ENCODE peak calls at places on chromosome X, in four cellular contexts. One of them, this sample, is unnamed.

GRCh38 chrX:18549643-18550042 is 122.3 kb downstream of the RS1 start:
- DNase-seq in HepG2: no peak
- DNase-seq in SK-N-SH: no peak
- DNase-seq in GM12878: no peak
- DNase-seq in this sample: no peak

GRCh38 chrX:68995386-68995779 is 166.6 kb downstream of the EFNB1 start:
- DNase-seq in HepG2: no peak
- DNase-seq in SK-N-SH: no peak
- DNase-seq in GM12878: no peak
- DNase-seq in this sample: no peak

GRCh38 chrX:17584248-17584681 is 153.0 kb upstream of the SCML1 start:
- DNase-seq in HepG2: no peak
- DNase-seq in SK-N-SH: no peak
- DNase-seq in GM12878: no peak
- DNase-seq in this sample: peak; percentile 21

GRCh38 chrX:153019166-153019565 is 25.2 kb upstream of the PNMA5 start:
- DNase-seq in HepG2: no peak
- DNase-seq in SK-N-SH: no peak
- DNase-seq in GM12878: no peak
- DNase-seq in this sample: no peak

GRCh38 chrX:40867352-40867751 is 132.0 kb upstream of the MED14 start:
- DNase-seq in HepG2: peak; percentile 57
- DNase-seq in SK-N-SH: no peak
- DNase-seq in GM12878: no peak
- DNase-seq in this sample: peak; percentile 25

GRCh38 chrX:52216541-52216940 is 31.9 kb downstream of the MAGED4 start:
- DNase-seq in HepG2: no peak
- DNase-seq in SK-N-SH: no peak
- DNase-seq in GM12878: no peak
- DNase-seq in this sample: no peak

GRCh38 chrX:123967497-123967896 is 6.0 kb downstream of the STAG2 start:
- DNase-seq in HepG2: no peak
- DNase-seq in SK-N-SH: no peak
- DNase-seq in GM12878: no peak
- DNase-seq in this sample: no peak

GRCh38 chrX:140123446-140123845 is 158.1 kb upstream of the CXorf66 start:
- DNase-seq in HepG2: no peak
- DNase-seq in SK-N-SH: no peak
- DNase-seq in GM12878: no peak
- DNase-seq in this sample: no peak

GRCh38 chrX:53184836-53185235 is 40.2 kb downstream of the KDM5C start:
- DNase-seq in HepG2: no peak
- DNase-seq in SK-N-SH: no peak
- DNase-seq in GM12878: no peak
- DNase-seq in this sample: no peak

GRCh38 chrX:17160971-17161370 is 214.0 kb upstream of the NHS start:
- DNase-seq in HepG2: no peak
- DNase-seq in SK-N-SH: peak; percentile 5
- DNase-seq in GM12878: no peak
- DNase-seq in this sample: peak; percentile 19

GRCh38 chrX:107562482-107562881 is 65.8 kb upstream of the PRPS1 start:
- DNase-seq in HepG2: no peak
- DNase-seq in SK-N-SH: no peak
- DNase-seq in GM12878: no peak
- DNase-seq in this sample: no peak

GRCh38 chrX:13828392-13828791 is 11.5 kb upstream of the GPM6B start:
- DNase-seq in HepG2: no peak
- DNase-seq in SK-N-SH: no peak
- DNase-seq in GM12878: no peak
- DNase-seq in this sample: no peak

GRCh38 chrX:30971761-30972603 is 82.9 kb upstream of the TAB3 start:
- DNase-seq in HepG2: peak; percentile 53
- DNase-seq in SK-N-SH: peak; percentile 60
- DNase-seq in GM12878: no peak
- DNase-seq in this sample: peak; percentile 22

GRCh38 chrX:130028196-130028595 is 45.8 kb downstream of the BCORL1 start:
- DNase-seq in HepG2: no peak
- DNase-seq in SK-N-SH: peak; percentile 49
- DNase-seq in GM12878: no peak
- DNase-seq in this sample: peak; percentile 28

GRCh38 chrX:115958687-115959359 is 211.7 kb upstream of the AGTR2 start:
- DNase-seq in HepG2: no peak
- DNase-seq in SK-N-SH: peak; percentile 37
- DNase-seq in GM12878: no peak
- DNase-seq in this sample: no peak

GRCh38 chrX:141341341-141341740 is 99.0 kb upstream of the SPANXC start:
- DNase-seq in HepG2: no peak
- DNase-seq in SK-N-SH: no peak
- DNase-seq in GM12878: no peak
- DNase-seq in this sample: peak; percentile 13

GRCh38 chrX:18931972-18932371 is 51.9 kb downstream of the PHKA2 start:
- DNase-seq in HepG2: peak; percentile 2
- DNase-seq in SK-N-SH: peak; percentile 64
- DNase-seq in GM12878: no peak
- DNase-seq in this sample: peak; percentile 16

GRCh38 chrX:65695849-65696248 is 28.4 kb downstream of the MSN start:
- DNase-seq in HepG2: no peak
- DNase-seq in SK-N-SH: no peak
- DNase-seq in GM12878: no peak
- DNase-seq in this sample: no peak

GRCh38 chrX:65696613-65697012 is 29.2 kb downstream of the MSN start:
- DNase-seq in HepG2: no peak
- DNase-seq in SK-N-SH: no peak
- DNase-seq in GM12878: no peak
- DNase-seq in this sample: no peak

GRCh38 chrX:65697173-65697572 is 29.7 kb downstream of the MSN start:
- DNase-seq in HepG2: no peak
- DNase-seq in SK-N-SH: no peak
- DNase-seq in GM12878: no peak
- DNase-seq in this sample: no peak

GRCh38 chrX:65702956-65703355 is 35.5 kb downstream of the MSN start:
- DNase-seq in HepG2: no peak
- DNase-seq in SK-N-SH: no peak
- DNase-seq in GM12878: no peak
- DNase-seq in this sample: no peak

DNA sequence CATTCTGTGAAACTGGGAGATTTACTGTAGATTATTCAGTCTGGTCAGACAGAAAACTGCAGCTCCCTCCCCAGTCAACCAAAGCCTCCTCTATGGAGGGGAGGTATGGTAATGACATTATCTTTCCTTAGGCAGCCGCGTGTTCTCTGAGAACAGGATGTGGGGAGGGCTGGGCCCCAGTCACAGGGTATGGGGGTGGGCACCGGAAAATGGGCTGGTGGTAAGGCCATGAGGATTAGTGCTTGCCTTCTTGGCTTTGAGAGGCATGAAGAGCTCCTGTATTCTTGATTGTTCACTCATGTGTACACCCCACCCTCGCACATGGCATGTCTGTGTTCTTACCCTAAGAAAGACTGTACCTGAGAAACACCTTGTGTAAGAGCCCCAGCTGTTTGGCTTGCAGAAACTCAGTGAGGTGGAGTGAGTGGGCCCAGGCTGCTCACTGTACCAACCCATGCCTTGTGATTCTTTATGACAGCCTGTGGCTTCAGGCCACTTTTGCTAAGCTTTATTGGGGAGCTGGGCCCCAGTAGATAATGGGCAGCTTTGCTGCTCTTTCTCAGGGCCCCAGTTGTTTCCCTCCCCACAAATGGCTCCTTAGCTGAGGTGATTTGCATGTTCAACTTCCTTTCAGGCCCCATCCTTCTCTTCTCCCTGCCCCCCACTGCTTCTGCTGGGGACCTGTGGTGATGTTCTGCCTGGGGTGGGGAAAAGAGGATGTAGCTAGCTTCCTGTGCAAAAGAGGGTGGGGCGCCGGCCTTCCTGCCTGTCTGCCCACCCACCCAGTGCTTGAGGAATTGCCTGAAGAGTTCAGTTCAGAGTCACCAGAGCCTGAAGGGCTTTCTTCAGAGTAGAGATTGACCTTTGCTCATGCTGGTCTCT is 30.7 kb downstream of the MSN start:
- DNase-seq in HepG2: no peak
- DNase-seq in SK-N-SH: no peak
- DNase-seq in GM12878: peak; percentile 83
- DNase-seq in this sample: no peak
- TF ChIP-seq PBX3 in HepG2: no peak
- TF ChIP-seq PBX3 in SK-N-SH: no peak
- TF ChIP-seq PBX3 in GM12878: no peak
- TF ChIP-seq PBX3 in this sample: no peak

DNA sequence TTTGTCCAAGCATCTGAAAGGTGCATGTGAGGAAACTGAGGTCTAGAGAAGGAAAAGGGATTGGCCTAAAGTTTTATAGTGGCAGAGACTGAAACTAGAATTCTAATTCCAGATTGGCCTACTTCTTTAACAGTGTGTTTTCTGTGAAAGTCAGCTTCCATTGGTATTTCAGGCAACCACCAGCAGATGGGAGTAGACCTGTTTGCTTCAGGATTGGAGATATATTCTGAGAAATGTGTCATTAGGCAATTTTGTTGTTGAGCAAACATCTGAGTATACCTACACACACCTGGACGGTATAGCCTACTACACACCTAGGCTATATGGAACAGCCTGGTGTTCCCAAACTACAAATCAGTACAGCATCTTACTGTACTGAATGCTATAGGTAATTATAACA is 207.3 kb upstream of the RADX start:
- DNase-seq in HepG2: no peak
- DNase-seq in SK-N-SH: no peak
- DNase-seq in GM12878: no peak
- DNase-seq in this sample: no peak
- TF ChIP-seq PBX3 in HepG2: no peak
- TF ChIP-seq PBX3 in SK-N-SH: no peak
- TF ChIP-seq PBX3 in GM12878: no peak
- TF ChIP-seq PBX3 in this sample: no peak

DNA sequence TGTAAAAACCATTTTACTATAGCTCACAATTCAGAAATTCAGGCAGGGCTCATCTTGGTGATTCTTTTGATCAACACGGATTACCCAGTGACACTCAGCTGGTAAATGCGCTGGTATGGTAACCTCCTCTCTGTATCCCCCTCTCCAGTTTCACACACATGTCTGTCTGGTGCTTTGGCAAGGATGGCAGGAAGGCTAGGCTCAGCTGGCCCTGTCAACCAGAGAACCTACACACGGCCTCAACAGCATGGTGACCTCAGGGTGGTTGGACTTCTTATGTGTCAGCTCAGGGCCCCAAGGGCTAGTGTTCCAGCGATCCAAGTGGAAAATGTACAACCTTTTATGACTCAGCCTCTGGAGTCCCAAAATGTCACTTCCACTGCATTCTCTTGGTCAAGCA is 55.7 kb upstream of the EOLA2 start:
- DNase-seq in HepG2: no peak
- DNase-seq in SK-N-SH: no peak
- DNase-seq in GM12878: no peak
- DNase-seq in this sample: no peak
- TF ChIP-seq PBX3 in HepG2: no peak
- TF ChIP-seq PBX3 in SK-N-SH: no peak
- TF ChIP-seq PBX3 in GM12878: no peak
- TF ChIP-seq PBX3 in this sample: no peak

DNA sequence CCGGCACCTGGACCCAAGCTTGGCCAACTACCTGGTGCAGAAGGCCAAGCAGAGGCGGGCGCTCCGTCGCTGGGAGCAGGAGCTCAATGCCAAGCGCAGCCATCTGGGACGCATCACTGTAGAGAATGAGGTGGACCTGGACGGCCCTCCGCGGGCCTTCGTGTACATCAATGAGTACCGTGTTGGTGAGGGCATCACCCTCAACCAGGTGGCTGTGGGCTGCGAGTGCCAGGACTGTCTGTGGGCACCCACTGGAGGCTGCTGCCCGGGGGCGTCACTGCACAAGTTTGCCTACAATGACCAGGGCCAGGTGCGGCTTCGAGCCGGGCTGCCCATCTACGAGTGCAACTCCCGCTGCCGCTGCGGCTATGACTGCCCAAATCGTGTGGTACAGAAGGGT is 3.7 kb downstream of the SUV39H1 start:
- DNase-seq in HepG2: no peak
- DNase-seq in SK-N-SH: no peak
- DNase-seq in GM12878: no peak
- DNase-seq in this sample: no peak
- TF ChIP-seq PBX3 in HepG2: no peak
- TF ChIP-seq PBX3 in SK-N-SH: no peak
- TF ChIP-seq PBX3 in GM12878: no peak
- TF ChIP-seq PBX3 in this sample: no peak

GRCh38 chrX:120311632-120312000 is 355 bp upstream of the TMEM255A start:
- DNase-seq in HepG2: no peak
- DNase-seq in SK-N-SH: no peak
- DNase-seq in GM12878: no peak
- DNase-seq in this sample: no peak

GRCh38 chrX:120310861-120311631 is at the start of gene TMEM255A:
- DNase-seq in HepG2: no peak
- DNase-seq in SK-N-SH: peak; percentile 47
- DNase-seq in GM12878: no peak
- DNase-seq in this sample: peak; percentile 15

GRCh38 chrX:120315776-120316175 is 4.5 kb upstream of the TMEM255A start:
- DNase-seq in HepG2: no peak
- DNase-seq in SK-N-SH: no peak
- DNase-seq in GM12878: no peak
- DNase-seq in this sample: no peak

GRCh38 chrX:120316587-120317283 is 5.5 kb upstream of the TMEM255A start:
- DNase-seq in HepG2: no peak
- DNase-seq in SK-N-SH: no peak
- DNase-seq in GM12878: no peak
- DNase-seq in this sample: no peak
- TF ChIP-seq PBX3 in HepG2: no peak
- TF ChIP-seq PBX3 in SK-N-SH: no peak
- TF ChIP-seq PBX3 in GM12878: no peak
- TF ChIP-seq PBX3 in this sample: no peak

GRCh38 chrX:139113682-139114081 is 402.2 kb upstream of the FGF13 start:
- DNase-seq in HepG2: no peak
- DNase-seq in SK-N-SH: no peak
- DNase-seq in GM12878: no peak
- DNase-seq in this sample: no peak
- TF ChIP-seq PBX3 in HepG2: no peak
- TF ChIP-seq PBX3 in SK-N-SH: no peak
- TF ChIP-seq PBX3 in GM12878: no peak
- TF ChIP-seq PBX3 in this sample: no peak

GRCh38 chrX:125205084-125205917 is 114.4 kb upstream of the TEX13C start:
- DNase-seq in HepG2: no peak
- DNase-seq in SK-N-SH: peak; percentile 33
- DNase-seq in GM12878: no peak
- DNase-seq in this sample: peak; percentile 41
- TF ChIP-seq PBX3 in HepG2: no peak
- TF ChIP-seq PBX3 in SK-N-SH: no peak
- TF ChIP-seq PBX3 in GM12878: no peak
- TF ChIP-seq PBX3 in this sample: no peak

GRCh38 chrX:135112096-135112729 is 8.1 kb downstream of the ETDB start:
- DNase-seq in HepG2: no peak
- DNase-seq in SK-N-SH: peak; percentile 33
- DNase-seq in GM12878: no peak
- DNase-seq in this sample: peak; percentile 14
- TF ChIP-seq PBX3 in HepG2: no peak
- TF ChIP-seq PBX3 in SK-N-SH: no peak
- TF ChIP-seq PBX3 in GM12878: no peak
- TF ChIP-seq PBX3 in this sample: no peak

This sample was measured in A549.